ENCODE peak calls at places on chromosomes 2 and 18, in four cellular contexts. X is SHP77, I is astrocyte of the spinal cord, E is neural crest cell. U is an unnamed sample.

GRCh38 chr2:230909841-230910545 is 15.0 kb downstream of the GPR55 start:
- DNase-seq in X (no peak), E (no peak), I (no peak), U (no peak)

GRCh38 chr2:45169339-45170190 is 160.3 kb upstream of the SIX2 start:
- DNase-seq in X (peak; percentile 48), E (peak; percentile 19), I (peak; percentile 30), U (no peak)

GRCh38 chr2:85853499-85854165 is 35.2 kb downstream of the ST3GAL5 start:
- DNase-seq in E (no peak), I (no peak), X (no peak), U (no peak)

GRCh38 chr18:27121108-27121507 is 64.0 kb downstream of the CHST9 start:
- DNase-seq in X (no peak), E (no peak), I (no peak), U (no peak)

GRCh38 chr18:48875942-48876511 is 74.7 kb downstream of the SMAD7 start:
- DNase-seq in I (no peak), X (no peak), E (no peak), U (no peak)

GRCh38 chr2:3523551-3524041 is 4.3 kb upstream of the ADI1 start:
- DNase-seq in I (peak; percentile 24), E (no peak), X (no peak), U (no peak)

GRCh38 chr18:50559750-50560680 is at the start of gene MAPK4:
- DNase-seq in X (no peak), E (peak; percentile 45), I (peak; percentile 1), U (no peak)

GRCh38 chr18:7414459-7414858 is 152.7 kb upstream of the PTPRM start:
- DNase-seq in I (no peak), X (no peak), E (no peak), U (no peak)

GRCh38 chr2:153872311-153873061 is 764 bp downstream of the GALNT13 start:
- DNase-seq in E (no peak), X (no peak), I (no peak), U (no peak)

GRCh38 chr2:235049069-235049468 is 97.3 kb downstream of the SH3BP4 start:
- DNase-seq in E (no peak), I (no peak), X (peak; percentile 56), U (no peak)

GRCh38 chr2:56077352-56077915 is 106.4 kb upstream of the CCDC85A start:
- DNase-seq in E (peak; percentile 8), I (peak; percentile 12), X (peak; percentile 39), U (no peak)

GRCh38 chr2:164560181-164560792 is 61.0 kb downstream of the GRB14 start:
- DNase-seq in X (no peak), E (no peak), I (peak; percentile 48), U (no peak)

GRCh38 chr2:150555957-150556356 is 68.5 kb upstream of the RND3 start:
- DNase-seq in I (no peak), X (no peak), E (no peak), U (no peak)

GRCh38 chr2:84939426-84940087 is 31.4 kb upstream of the KCMF1 start:
- DNase-seq in I (no peak), X (no peak), E (no peak), U (no peak)

GRCh38 chr2:149732001-149732685 is 144.6 kb upstream of the MMADHC start:
- DNase-seq in X (no peak), E (no peak), I (peak; percentile 55), U (no peak)

GRCh38 chr18:66752733-66753132 is 148.8 kb upstream of the CDH19 start:
- DNase-seq in X (no peak), E (no peak), I (no peak), U (no peak)

GRCh38 chr2:219178377-219179175 is 501 bp downstream of the RETREG2 start:
- DNase-seq in X (peak; percentile 13), E (no peak), I (peak; percentile 19), U (no peak)

GRCh38 chr2:200871151-200871550 is 6.7 kb upstream of the CLK1 start:
- DNase-seq in E (no peak), X (no peak), I (no peak), U (no peak)

GRCh38 chr2:28185153-28185552 is 207.5 kb upstream of the FOSL2 start:
- DNase-seq in I (no peak), E (no peak), X (no peak), U (no peak)